ENCODE peak calls at places on chromosomes 13 and 19, in four cellular contexts. Q is CD8-positive, alpha-beta memory T cell; U is mesothelial cell of epicardium; I is stimulated activated CD4-positive, alpha-beta T cell treated with anti-CD3 and anti-CD28 coated beads, Interleukin-2, amount 100 ng/mL, for 48 hours. V is an unnamed sample.

GRCh38 chr19:35468637-35469036 is 20.6 kb downstream of the FFAR2 start:
- DNase-seq in Q (peak), U (peak), I (peak), V (peak)

GRCh38 chr19:7540761-7541480 is 5.4 kb downstream of the PNPLA6 start:
- DNase-seq in Q (no peak), U (no peak), I (peak), V (no peak)

GRCh38 chr13:23433171-23434153 is at the start of gene SACS:
- DNase-seq in Q (no peak), U (no peak), I (no peak), V (peak)

GRCh38 chr13:113641426-113641825 is 16.6 kb downstream of the ATP4B start:
- DNase-seq in Q (no peak), U (no peak), I (no peak), V (no peak)

GRCh38 chr13:25816239-25816638 is 235.6 kb downstream of the SHISA2 start:
- DNase-seq in Q (no peak), U (no peak), I (no peak), V (no peak)

GRCh38 chr13:29887030-29887557 is 36.7 kb upstream of the UBL3 start:
- DNase-seq in Q (no peak), U (no peak), I (no peak), V (no peak)

GRCh38 chr19:1941146-1942077 is at the start of gene CSNK1G2:
- DNase-seq in Q (no peak), U (no peak), I (no peak), V (no peak)

GRCh38 chr19:18762125-18763023 is 28.7 kb downstream of the COMP start:
- DNase-seq in Q (no peak), U (peak), I (no peak), V (peak)

GRCh38 chr13:109844396-109844795 is 58.0 kb upstream of the IRS2 start:
- DNase-seq in Q (no peak), U (no peak), I (no peak), V (no peak)

GRCh38 chr19:31717316-31717715 is 368.1 kb upstream of the TSHZ3 start:
- DNase-seq in Q (no peak), U (peak), I (no peak), V (no peak)

GRCh38 chr19:53332484-53332883 is 1.1 kb upstream of the ZNF845 start:
- DNase-seq in Q (no peak), U (no peak), I (no peak), V (no peak)

GRCh38 chr19:4916292-4917082 is 7.2 kb downstream of the UHRF1 start:
- DNase-seq in Q (peak), U (no peak), I (no peak), V (no peak)

GRCh38 chr13:58583961-58584360 is 952.4 kb downstream of the PCDH17 start:
- DNase-seq in Q (no peak), U (no peak), I (no peak), V (no peak)

GRCh38 chr13:51998723-51999471 is 12.4 kb downstream of the ATP7B start:
- DNase-seq in Q (no peak), U (no peak), I (no peak), V (no peak)

GRCh38 chr13:109945206-109945960 is 159.0 kb upstream of the IRS2 start:
- DNase-seq in Q (no peak), U (no peak), I (no peak), V (no peak)

GRCh38 chr19:31351212-31352193 is 2.3 kb upstream of the TSHZ3 start:
- DNase-seq in Q (no peak), U (no peak), I (no peak), V (no peak)

GRCh38 chr19:3838661-3839060 is 30.2 kb downstream of the ZFR2 start:
- DNase-seq in Q (no peak), U (no peak), I (no peak), V (no peak)

GRCh38 chr13:85314686-85315085 is 484.5 kb downstream of the SLITRK6 start:
- DNase-seq in Q (no peak), U (no peak), I (no peak), V (no peak)

GRCh38 chr19:55080121-55080914 is 4.6 kb downstream of the EPS8L1 start:
- DNase-seq in Q (peak), U (peak), I (peak), V (no peak)

GRCh38 chr13:46995874-46996273 is 99.0 kb upstream of the HTR2A start:
- DNase-seq in Q (no peak), U (no peak), I (no peak), V (no peak)

GRCh38 chr13:28059214-28059613 is 41.2 kb downstream of the FLT3 start:
- DNase-seq in Q (peak), U (no peak), I (peak), V (peak)

GRCh38 chr19:7865262-7865911 is 8.8 kb downstream of the PRR36 start:
- DNase-seq in Q (no peak), U (no peak), I (no peak), V (no peak)

GRCh38 chr19:33186835-33187540 is 7.1 kb upstream of the LRP3 start:
- DNase-seq in Q (no peak), U (no peak), I (no peak), V (no peak)

GRCh38 chr19:24040621-24041020 is 46.4 kb upstream of the ZNF254 start:
- DNase-seq in Q (no peak), U (no peak), I (no peak), V (no peak)

GRCh38 chr13:95201814-95202521 is 99.3 kb downstream of the ABCC4 start:
- DNase-seq in Q (no peak), U (no peak), I (no peak), V (peak)

GRCh38 chr13:48144413-48145035 is 49.6 kb upstream of the MED4 start:
- DNase-seq in Q (no peak), U (no peak), I (no peak), V (peak)

GRCh38 chr19:38057954-38058690 is 151.1 kb downstream of the SIPA1L3 start:
- DNase-seq in Q (no peak), U (no peak), I (no peak), V (no peak)

GRCh38 chr19:15563325-15563794 is 51.7 kb upstream of the CYP4F8 start:
- DNase-seq in Q (no peak), U (no peak), I (no peak), V (no peak)

GRCh38 chr19:16180611-16181010 is 4.6 kb upstream of the FAM32A start:
- DNase-seq in Q (no peak), U (no peak), I (no peak), V (no peak)

GRCh38 chr19:10863107-10863700 is 8.1 kb upstream of the CARM1 start:
- DNase-seq in Q (no peak), U (no peak), I (no peak), V (no peak)

GRCh38 chr13:112346173-112346898 is 29.8 kb upstream of the SPACA7 start:
- DNase-seq in Q (no peak), U (peak), I (no peak), V (no peak)

GRCh38 chr13:43936630-43937029 is 56.9 kb downstream of the LACC1 start:
- DNase-seq in Q (no peak), U (no peak), I (no peak), V (peak)

GRCh38 chr19:10593148-10593547 is 6.0 kb upstream of the AP1M2 start:
- DNase-seq in Q (no peak), U (no peak), I (no peak), V (no peak)

GRCh38 chr13:59038824-59039223 is 1124.9 kb downstream of the DIAPH3 start:
- DNase-seq in Q (no peak), U (no peak), I (no peak), V (no peak)

GRCh38 chr19:10289167-10289835 is 451 bp upstream of the ICAM5 start:
- DNase-seq in Q (peak), U (no peak), I (peak), V (peak)

GRCh38 chr19:35495107-35496064 is 5.1 kb upstream of the KRTDAP start:
- DNase-seq in Q (peak), U (peak), I (peak), V (peak)

GRCh38 chr13:46586766-46587509 is 34.0 kb downstream of the LRCH1 start:
- DNase-seq in Q (no peak), U (no peak), I (no peak), V (no peak)

V was measured in dermis microvascular lymphatic vessel endothelial cell.